ENCODE peak calls at places on chromosomes 11 and 22, in four cellular contexts. A is neural progenitor cell, O is heart left ventricle, Y is left ventricle myocardium inferior. P is an unnamed sample.

GRCh38 chr11:122642472-122642922 is 13.0 kb upstream of the UBASH3B start:
- DNase-seq in A (no peak), O (no peak), Y (no peak), P (no peak)

GRCh38 chr22:35642305-35642741 is 5.9 kb upstream of the APOL6 start:
- DNase-seq in A (no peak), O (no peak), Y (no peak), P (no peak)

GRCh38 chr22:34847072-34847471 is 218.9 kb upstream of the ISX start:
- DNase-seq in A (no peak), O (no peak), Y (no peak), P (no peak)

GRCh38 chr11:96054870-96055705 is 131.2 kb upstream of the MTMR2 start:
- DNase-seq in A (peak; percentile 85), O (no peak), Y (no peak), P (no peak)

GRCh38 chr11:18768472-18768901 is 23.1 kb downstream of the PTPN5 start:
- DNase-seq in A (no peak), O (no peak), Y (no peak), P (no peak)

GRCh38 chr11:69497221-69497787 is 15.8 kb downstream of the LINC01488 start:
- DNase-seq in A (peak; percentile 82), O (peak; percentile 88), Y (peak; percentile 89), P (peak; percentile 87)

GRCh38 chr11:106917973-106918372 is 100.3 kb downstream of the GUCY1A2 start:
- DNase-seq in A (peak; percentile 24), O (no peak), Y (no peak), P (no peak)

GRCh38 chr22:44944891-44945600 is 64.8 kb downstream of the PHF21B start:
- DNase-seq in A (peak; percentile 47), O (no peak), Y (no peak), P (no peak)

GRCh38 chr11:76613901-76614300 is 56.6 kb downstream of the LRRC32 start:
- DNase-seq in A (no peak), O (no peak), Y (no peak), P (no peak)

GRCh38 chr22:46213052-46213451 is 37.0 kb downstream of the CDPF1 start:
- DNase-seq in A (no peak), O (no peak), Y (no peak), P (no peak)

GRCh38 chr11:75514596-75514995 is 11.1 kb downstream of the GDPD5 start:
- DNase-seq in A (no peak), O (no peak), Y (no peak), P (no peak)

GRCh38 chr11:75557649-75558494 is 4.2 kb upstream of the SERPINH1 start:
- DNase-seq in A (no peak), O (peak; percentile 60), Y (no peak), P (peak; percentile 69)

GRCh38 chr11:64148200-64148916 is 17.6 kb downstream of the MACROD1 start:
- DNase-seq in A (peak; percentile 84), O (peak; percentile 86), Y (peak; percentile 88), P (peak; percentile 79)

GRCh38 chr22:44413211-44413610 is 84.8 kb downstream of the RTL6 start:
- DNase-seq in A (no peak), O (no peak), Y (no peak), P (no peak)

GRCh38 chr22:23260645-23261581 is 80.6 kb downstream of the BCR start:
- DNase-seq in A (no peak), O (no peak), Y (no peak), P (no peak)

GRCh38 chr11:26996056-26996455 is 2.1 kb downstream of the FIBIN start:
- DNase-seq in A (no peak), O (no peak), Y (no peak), P (no peak)

GRCh38 chr11:33157103-33158027 is 3.9 kb downstream of the CSTF3 start:
- DNase-seq in A (no peak), O (no peak), Y (no peak), P (no peak)

GRCh38 chr22:27493797-27494196 is 307.8 kb downstream of the MN1 start:
- DNase-seq in A (no peak), O (no peak), Y (no peak), P (no peak)

GRCh38 chr11:121615506-121615905 is 162.7 kb upstream of the SORL1-AS1 start:
- DNase-seq in A (no peak), O (no peak), Y (no peak), P (no peak)

GRCh38 chr11:115709297-115709696 is 205.1 kb upstream of the CADM1 start:
- DNase-seq in A (no peak), O (no peak), Y (no peak), P (no peak)

GRCh38 chr11:93686812-93687211 is 25.3 kb downstream of the CEP295 start:
- DNase-seq in A (no peak), O (no peak), Y (no peak), P (no peak)

GRCh38 chr11:43952401-43953342 is 10.2 kb downstream of the C11orf96 start:
- DNase-seq in A (no peak), O (no peak), Y (no peak), P (no peak)

GRCh38 chr11:94142308-94143277 is 14.0 kb downstream of the PANX1 start:
- DNase-seq in A (no peak), O (no peak), Y (no peak), P (no peak)

GRCh38 chr11:74490945-74491344 is 2.6 kb downstream of the LIPT2 start:
- DNase-seq in A (no peak), O (no peak), Y (no peak), P (no peak)

GRCh38 chr11:74492084-74492483 is 1.4 kb downstream of the LIPT2 start:
- DNase-seq in A (no peak), O (no peak), Y (no peak), P (no peak)

GRCh38 chr11:74492974-74493815 is at the start of gene LIPT2:
- DNase-seq in A (peak; percentile 99), O (peak; percentile 96), Y (peak; percentile 97), P (peak; percentile 100)

GRCh38 chr11:74485868-74486267 is 7.7 kb downstream of the LIPT2 start:
- DNase-seq in A (no peak), O (no peak), Y (no peak), P (no peak)

GRCh38 chr11:74487875-74488274 is 5.6 kb downstream of the LIPT2 start:
- DNase-seq in A (peak; percentile 21), O (no peak), Y (no peak), P (no peak)
- TF ChIP-seq CTCF in A (peak; percentile 26), O (no peak), Y (no peak), P (no peak)

DNA sequence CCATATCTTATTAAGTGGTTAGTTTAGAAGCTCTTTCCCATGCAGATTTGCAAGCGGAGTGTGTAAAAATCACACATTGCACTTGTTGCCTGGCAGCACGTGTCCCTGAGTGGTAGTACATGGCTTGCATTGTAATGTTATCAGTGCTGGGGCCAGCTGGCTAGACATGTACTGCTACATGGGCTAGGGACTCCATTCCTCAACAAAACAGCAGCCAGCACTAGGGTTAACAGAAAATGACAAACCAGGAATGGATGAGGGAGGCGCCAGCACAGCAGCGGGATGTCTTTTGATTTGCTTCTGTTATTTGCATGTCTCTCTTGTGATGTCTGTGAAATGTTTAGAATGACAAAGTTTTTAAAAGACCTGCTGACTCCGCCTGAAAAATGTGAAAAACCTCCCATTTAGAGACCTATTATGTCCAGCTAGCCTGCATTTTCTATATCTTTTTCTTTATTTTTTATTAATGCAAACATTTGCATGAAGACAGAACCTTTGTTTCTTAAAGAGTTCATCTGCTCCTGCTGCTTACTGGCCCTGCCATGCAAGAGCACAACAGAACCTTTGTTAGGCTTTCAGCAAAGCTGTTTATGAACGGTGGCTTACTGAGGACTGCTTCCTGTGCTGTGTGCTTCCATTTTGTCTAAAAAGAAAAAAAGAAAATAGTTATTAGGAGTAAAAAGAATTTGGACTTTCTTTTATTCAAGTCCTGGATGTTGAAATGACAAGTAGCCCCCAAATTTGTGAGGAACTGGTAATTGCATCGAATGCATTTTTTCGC is 40.7 kb downstream of the CSTPP1 start:
- DNase-seq in A (peak; percentile 72), O (no peak), Y (no peak), P (no peak)
- H3K4me1 ChIP-seq in A (peaks cover 60% of the 10 kb centered on the region), O (no peaks in the 10 kb centered on the region), Y (peaks cover 11% of the 10 kb centered on the region), P (peaks cover 3% of the 10 kb centered on the region)

GRCh38 chr22:22171357-22172218 is 73.0 kb upstream of the VPREB1 start:
- DNase-seq in A (peak; percentile 55), O (no peak), Y (no peak), P (no peak)

GRCh38 chr22:22168190-22168940 is 76.2 kb upstream of the VPREB1 start:
- DNase-seq in A (peak; percentile 30), O (no peak), Y (no peak), P (no peak)

GRCh38 chr22:22168941-22169867 is 75.4 kb upstream of the VPREB1 start:
- DNase-seq in A (no peak), O (no peak), Y (no peak), P (no peak)

GRCh38 chr22:22167791-22168189 is 76.8 kb upstream of the VPREB1 start:
- DNase-seq in A (no peak), O (no peak), Y (no peak), P (no peak)

GRCh38 chr22:22169923-22170322 is 74.7 kb upstream of the VPREB1 start:
- DNase-seq in A (no peak), O (no peak), Y (no peak), P (no peak)
- H3K4me3 ChIP-seq in A (no peak overlapping the region), O (no peak overlapping the region), Y (no peak overlapping the region), P (no peak overlapping the region)

GRCh38 chr22:38298312-38299000 is 18.8 kb downstream of the CSNK1E start:
- DNase-seq in A (peak; percentile 34), O (no peak), Y (no peak), P (no peak)
- TF ChIP-seq CTCF in A (peak; percentile 63), O (peak; percentile 45), Y (peak; percentile 43), P (peak; percentile 51)

GRCh38 chr22:49968831-49969661 is 8.5 kb downstream of the PIM3 start:
- DNase-seq in A (peak; percentile 3), O (peak; percentile 12), Y (peak; percentile 23), P (peak; percentile 56)
- H3K4me1 ChIP-seq in A (peaks cover 14% of the 10 kb centered on the region), O (peaks cover 59% of the 10 kb centered on the region), Y (peaks cover 83% of the 10 kb centered on the region), P (peaks cover 74% of the 10 kb centered on the region)

GRCh38 chr22:37302617-37303555 is 20.6 kb downstream of the CYTH4 start:
- DNase-seq in A (peak; percentile 71), O (no peak), Y (no peak), P (no peak)

GRCh38 chr22:37298748-37299495 is 16.6 kb downstream of the CYTH4 start:
- DNase-seq in A (no peak), O (no peak), Y (no peak), P (no peak)

GRCh38 chr22:37301144-37301820 is 19.0 kb downstream of the CYTH4 start:
- DNase-seq in A (no peak), O (no peak), Y (no peak), P (no peak)

GRCh38 chr22:37299969-37300509 is 17.7 kb downstream of the CYTH4 start:
- DNase-seq in A (no peak), O (no peak), Y (no peak), P (no peak)

GRCh38 chr22:37300551-37301017 is 18.3 kb downstream of the CYTH4 start:
- DNase-seq in A (no peak), O (no peak), Y (no peak), P (no peak)
- H3K4me3 ChIP-seq in A (no peak overlapping the region), O (no peak overlapping the region), Y (no peak overlapping the region), P (no peak overlapping the region)

DNA sequence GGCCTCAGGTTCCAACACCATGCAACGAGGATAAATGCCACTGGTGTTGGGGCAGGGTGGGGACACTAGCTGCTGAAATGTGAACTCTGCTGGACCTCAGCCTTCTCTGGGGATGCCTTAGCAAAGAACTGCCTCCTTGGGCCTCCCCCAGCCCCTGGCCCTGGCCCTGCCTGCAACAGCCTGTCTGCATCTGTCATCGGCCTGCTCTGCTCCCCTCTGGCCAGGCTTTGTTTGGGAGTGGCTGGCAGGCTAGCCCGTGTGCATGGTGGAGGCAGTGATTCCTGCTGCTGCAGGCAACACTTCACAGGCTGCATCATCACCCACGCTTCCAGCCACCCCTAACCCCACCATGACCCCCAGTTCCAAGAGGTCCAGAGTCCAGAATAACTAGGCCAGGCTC is 11.5 kb upstream of the MYOD1 start:
- DNase-seq in A (no peak), O (no peak), Y (no peak), P (no peak)
- TF ChIP-seq CTCF in A (no peak), O (no peak), Y (no peak), P (no peak)